ENCODE peak calls at places on chromosomes 2 and 18, in eight cellular contexts. K, E, G, T, N, R, B and O are unnamed samples.
A peak's percentile ranks its signal among the peaks of the same experiment; 100 is the strongest.

GRCh38 chr2:132390076-132390475 is 26.5 kb upstream of the GPR39 start:
- DNase-seq in K (no peak), E (no peak), G (no peak), T (no peak), N (no peak), R (no peak), B (no peak), O (no peak)

GRCh38 chr2:117850015-117850414 is 35.5 kb downstream of the DDX18 start:
- DNase-seq in K (no peak), E (no peak), G (no peak), T (no peak), N (no peak), R (peak; percentile 81), B (no peak), O (no peak)

GRCh38 chr2:202555354-202555753 is 79.4 kb upstream of the FAM117B start:
- DNase-seq in K (no peak), E (no peak), G (no peak), T (no peak), N (no peak), R (no peak), B (no peak), O (no peak)

GRCh38 chr2:174903243-174903513 is 102.0 kb downstream of the CHN1 start:
- DNase-seq in K (no peak), E (no peak), G (no peak), T (no peak), N (no peak), R (no peak), B (no peak), O (no peak)

GRCh38 chr2:138421971-138422335 is 79.6 kb upstream of the SPOPL start:
- DNase-seq in K (peak; percentile 32), E (no peak), G (no peak), T (no peak), N (no peak), R (no peak), B (peak; percentile 82), O (peak; percentile 73)

GRCh38 chr2:217989221-217989948 is 13.4 kb downstream of the TNS1 start:
- DNase-seq in K (no peak), E (no peak), G (no peak), T (no peak), N (peak; percentile 28), R (no peak), B (peak; percentile 26), O (no peak)

GRCh38 chr2:68653538-68653982 is 10.2 kb downstream of the PROKR1 start:
- DNase-seq in K (peak; percentile 88), E (no peak), G (no peak), T (no peak), N (no peak), R (no peak), B (no peak), O (peak; percentile 44)

GRCh38 chr2:208945719-208946280 is 478.0 kb upstream of the MAP2 start:
- DNase-seq in K (no peak), E (no peak), G (no peak), T (no peak), N (no peak), R (no peak), B (no peak), O (no peak)

GRCh38 chr18:62325806-62326645 is 916 bp downstream of the TNFRSF11A start:
- DNase-seq in K (peak; percentile 10), E (peak; percentile 23), G (no peak), T (no peak), N (no peak), R (peak; percentile 59), B (peak; percentile 48), O (no peak)

GRCh38 chr18:58418361-58418760 is 210.5 kb downstream of the ALPK2 start:
- DNase-seq in K (no peak), E (no peak), G (no peak), T (no peak), N (no peak), R (no peak), B (no peak), O (no peak)

GRCh38 chr2:207444756-207445155 is 85.0 kb upstream of the CREB1 start:
- DNase-seq in K (no peak), E (no peak), G (no peak), T (no peak), N (no peak), R (no peak), B (no peak), O (no peak)

GRCh38 chr18:74944676-74945075 is 264.3 kb downstream of the PTGR3 start:
- DNase-seq in K (no peak), E (no peak), G (no peak), T (no peak), N (no peak), R (no peak), B (no peak), O (no peak)

GRCh38 chr2:65431417-65432226 is 777 bp downstream of the SPRED2 start:
- DNase-seq in K (peak; percentile 27), E (no peak), G (peak; percentile 64), T (no peak), N (peak; percentile 62), R (peak; percentile 72), B (peak; percentile 77), O (no peak)

GRCh38 chr18:32019251-32019943 is 772 bp downstream of the RNF125 start:
- DNase-seq in K (no peak), E (peak; percentile 11), G (peak; percentile 56), T (peak; percentile 21), N (peak; percentile 62), R (peak; percentile 62), B (peak; percentile 42), O (no peak)

GRCh38 chr2:200306969-200307811 is 697 bp downstream of the SPATS2L start:
- DNase-seq in K (peak; percentile 28), E (peak; percentile 22), G (peak; percentile 45), T (no peak), N (peak; percentile 70), R (peak; percentile 60), B (peak; percentile 79), O (no peak)

GRCh38 chr2:131040661-131041401 is 52.4 kb downstream of the FAM168B start:
- DNase-seq in K (no peak), E (no peak), G (no peak), T (no peak), N (no peak), R (no peak), B (no peak), O (no peak)

GRCh38 chr2:29223851-29224692 is 108.9 kb downstream of the CLIP4 start:
- DNase-seq in K (peak; percentile 99), E (no peak), G (no peak), T (no peak), N (peak; percentile 56), R (no peak), B (peak; percentile 25), O (peak; percentile 69)

GRCh38 chr2:58240595-58240937 is 559 bp downstream of the FANCL start:
- DNase-seq in K (no peak), E (no peak), G (no peak), T (no peak), N (no peak), R (no peak), B (no peak), O (no peak)